ENCODE peak calls at places on chromosomes 6 and 20, in nine cellular contexts. K is A549, G is breast epithelium, C is Peyer's patch, X is tibial nerve, A is transverse colon, P is HCT116, J is heart left ventricle, I is thyroid gland. D is an unnamed sample.

GRCh38 chr6:80314531-80314930 is 208.1 kb downstream of the BCKDHB start:
- DNase-seq in K (no peak), G (no peak), C (no peak), X (no peak), A (no peak), P (no peak), J (peak; percentile 50), I (peak; percentile 25), D (no peak)

GRCh38 chr20:9100721-9101120 is 31.8 kb downstream of the PLCB4 start:
- DNase-seq in K (no peak), G (no peak), C (no peak), X (no peak), A (no peak), P (no peak), J (no peak), I (no peak), D (no peak)

GRCh38 chr6:155077331-155077730 is 82.2 kb downstream of the TIAM2 start:
- DNase-seq in K (no peak), G (no peak), C (no peak), X (no peak), A (no peak), P (no peak), J (no peak), I (no peak), D (no peak)

GRCh38 chr20:4709261-4710105 is 12.2 kb upstream of the PRND start:
- DNase-seq in K (no peak), G (no peak), C (no peak), X (no peak), A (no peak), P (no peak), J (no peak), I (no peak), D (no peak)

GRCh38 chr6:89727501-89727900 is 89.0 kb upstream of the LYRM2 start:
- DNase-seq in K (no peak), G (no peak), C (no peak), X (no peak), A (no peak), P (no peak), J (no peak), I (no peak), D (no peak)

GRCh38 chr6:105873256-105873704 is 212.9 kb upstream of the PRDM1 start:
- DNase-seq in K (no peak), G (no peak), C (no peak), X (no peak), A (no peak), P (no peak), J (no peak), I (no peak), D (no peak)

GRCh38 chr6:151254451-151255081 is 14.8 kb downstream of the AKAP12 start:
- DNase-seq in K (no peak), G (no peak), C (no peak), X (no peak), A (no peak), P (no peak), J (no peak), I (peak; percentile 82), D (no peak)

GRCh38 chr6:141562801-141563763 is 569.6 kb upstream of the GJE1 start:
- DNase-seq in K (peak; percentile 12), G (no peak), C (peak; percentile 77), X (peak; percentile 77), A (peak; percentile 49), P (peak; percentile 73), J (no peak), I (peak; percentile 69), D (no peak)

DNA sequence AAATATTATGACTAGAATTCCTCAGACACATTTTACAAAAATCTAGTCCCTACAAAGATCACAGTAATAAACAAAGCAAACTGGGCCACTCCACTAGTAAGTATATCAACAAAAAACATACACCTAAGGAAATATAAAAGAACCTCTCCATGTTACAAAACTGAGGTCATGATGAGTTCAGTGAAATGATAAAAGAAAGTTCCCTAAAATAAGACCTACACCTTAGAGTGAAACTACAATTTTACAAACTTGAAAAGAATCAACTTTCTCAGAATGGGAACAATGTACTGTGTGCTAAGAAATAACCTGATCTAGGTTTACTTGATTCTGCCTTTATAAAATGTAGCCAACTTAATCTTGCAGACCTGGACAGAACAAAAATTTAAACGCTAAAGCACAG is 2.0 kb downstream of the RALGAPA2 start:
- DNase-seq in K (no peak), G (no peak), C (no peak), X (no peak), A (no peak), P (no peak), J (no peak), I (no peak), D (no peak)
- H3K4me3 ChIP-seq in K (no peak overlapping the region), G (peak overlapping the region; percentile 86), C (peak overlapping the region; percentile 95), X (no peak overlapping the region), A (peak overlapping the region; percentile 97), P (no peak overlapping the region), J (peak overlapping the region; percentile 89), I (no peak overlapping the region), D (peak overlapping the region; percentile 97)

GRCh38 chr6:27892596-27893058 is 19.6 kb downstream of the OR2B2 start:
- DNase-seq in K (no peak), G (no peak), C (no peak), X (no peak), A (no peak), P (peak; percentile 34), J (no peak), I (no peak), D (no peak)

GRCh38 chr6:27896398-27896796 is 15.8 kb downstream of the OR2B2 start:
- DNase-seq in K (no peak), G (no peak), C (no peak), X (no peak), A (no peak), P (no peak), J (no peak), I (no peak), D (no peak)

GRCh38 chr6:27893059-27893835 is 18.9 kb downstream of the OR2B2 start:
- DNase-seq in K (peak; percentile 83), G (peak; percentile 91), C (peak; percentile 96), X (peak; percentile 41), A (peak; percentile 93), P (peak; percentile 99), J (peak; percentile 79), I (peak; percentile 92), D (peak; percentile 31)

GRCh38 chr6:27894839-27895762 is 17.1 kb downstream of the OR2B2 start:
- DNase-seq in K (peak; percentile 49), G (no peak), C (peak; percentile 78), X (peak; percentile 60), A (peak; percentile 57), P (peak; percentile 81), J (no peak), I (peak; percentile 67), D (no peak)

DNA sequence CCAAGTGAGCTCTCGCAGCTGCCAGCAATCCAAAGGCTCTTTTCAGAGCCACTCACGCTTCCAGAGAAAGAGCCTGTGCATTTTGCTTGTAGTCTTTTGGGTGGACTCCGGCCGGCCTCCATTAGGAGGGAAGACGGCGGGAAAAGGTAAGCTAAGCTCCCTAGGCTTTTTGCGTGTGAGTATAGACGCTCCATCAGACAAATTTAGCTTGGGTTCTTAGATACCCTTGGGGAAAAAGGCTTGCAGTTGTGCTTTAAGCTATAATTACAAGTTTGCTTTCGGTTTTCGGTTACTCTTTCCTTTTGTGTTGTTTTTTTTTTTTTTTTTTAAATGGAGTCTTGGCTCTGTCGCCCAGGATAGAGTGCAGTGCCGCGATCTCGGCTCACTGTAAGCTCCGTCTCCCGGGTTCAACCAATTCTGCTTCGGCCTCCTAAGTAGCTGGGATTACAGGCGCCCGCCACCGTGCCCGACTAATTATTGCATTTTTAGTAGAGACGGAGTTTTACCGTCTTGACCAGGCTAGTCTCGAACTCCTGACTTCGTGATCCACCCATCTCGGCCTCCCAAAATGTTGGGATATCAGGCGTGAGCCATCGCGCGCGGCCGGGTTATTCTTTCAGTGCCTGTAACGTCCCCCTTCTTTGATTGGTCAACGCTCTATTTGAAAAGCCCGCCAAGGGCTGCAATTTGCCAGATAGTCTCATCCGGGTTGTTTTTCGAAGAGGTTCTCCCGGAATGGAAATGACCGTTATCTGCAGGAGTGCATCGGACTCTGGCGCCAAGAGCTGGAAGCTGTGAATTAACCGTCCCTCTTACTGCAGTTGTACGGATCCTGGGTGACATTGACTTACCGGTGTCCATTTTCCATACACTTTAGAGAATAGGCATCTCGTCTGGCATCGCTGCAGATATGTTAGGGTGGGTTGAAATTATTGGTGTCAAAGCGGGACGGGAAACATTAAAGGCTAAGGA is 18.1 kb downstream of the OR2B2 start:
- DNase-seq in K (peak; percentile 56), G (peak; percentile 78), C (peak; percentile 94), X (peak; percentile 86), A (peak; percentile 90), P (peak; percentile 91), J (peak; percentile 85), I (peak; percentile 84), D (peak; percentile 41)
- TF ChIP-seq POLR2A in K (peak; percentile 13), G (no peak), C (no peak), X (no peak), A (no peak), P (peak; percentile 71), J (no peak), I (no peak), D (peak; percentile 9)

GRCh38 chr20:58112017-58112781 is 116.3 kb downstream of the ANKRD60 start:
- DNase-seq in K (peak; percentile 53), G (no peak), C (no peak), X (no peak), A (no peak), P (no peak), J (no peak), I (no peak), D (no peak)

GRCh38 chr20:58117944-58118343 is 110.5 kb downstream of the ANKRD60 start:
- DNase-seq in K (no peak), G (no peak), C (no peak), X (no peak), A (no peak), P (no peak), J (no peak), I (no peak), D (no peak)

GRCh38 chr20:58113706-58114105 is 114.7 kb downstream of the ANKRD60 start:
- DNase-seq in K (no peak), G (no peak), C (no peak), X (no peak), A (no peak), P (no peak), J (no peak), I (no peak), D (no peak)

GRCh38 chr20:58111340-58112016 is 117.0 kb downstream of the ANKRD60 start:
- DNase-seq in K (no peak), G (no peak), C (no peak), X (no peak), A (no peak), P (no peak), J (no peak), I (no peak), D (no peak)

GRCh38 chr20:58116505-58116904 is 111.9 kb downstream of the ANKRD60 start:
- DNase-seq in K (no peak), G (no peak), C (no peak), X (no peak), A (no peak), P (no peak), J (no peak), I (no peak), D (no peak)
- H3K9me3 ChIP-seq in K (peaks cover 16% of the 10 kb centered on the region), G (peaks cover 14% of the 10 kb centered on the region), C (no peaks in the 10 kb centered on the region), X (peaks cover 5% of the 10 kb centered on the region), A (peaks cover 7% of the 10 kb centered on the region), P (no peaks in the 10 kb centered on the region), J (no peaks in the 10 kb centered on the region), I (no peaks in the 10 kb centered on the region), D (no peaks in the 10 kb centered on the region)

DNA sequence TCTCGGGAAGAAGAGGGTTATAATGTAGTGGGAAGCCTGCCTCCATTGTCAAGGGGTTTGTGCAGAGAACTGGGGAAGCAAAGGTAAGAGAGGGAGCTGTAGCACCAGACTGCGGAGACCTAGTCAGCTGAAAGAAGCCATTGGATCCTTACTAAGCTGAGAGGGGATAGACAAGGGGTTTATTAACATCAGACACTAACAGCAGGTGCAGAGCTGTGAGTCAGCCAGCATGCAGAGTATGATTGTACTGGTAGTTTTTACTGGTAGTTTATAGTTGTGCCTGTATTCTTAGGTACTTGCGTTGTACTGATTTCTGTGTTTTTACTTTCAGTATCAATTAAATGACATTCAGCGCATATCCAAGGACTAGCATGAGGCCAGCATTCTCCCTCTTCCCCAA is 17.8 kb upstream of the COL19A1 start:
- DNase-seq in K (no peak), G (no peak), C (no peak), X (no peak), A (no peak), P (no peak), J (no peak), I (no peak), D (no peak)
- H3K4me3 ChIP-seq in K (no peak overlapping the region), G (no peak overlapping the region), C (no peak overlapping the region), X (no peak overlapping the region), A (no peak overlapping the region), P (no peak overlapping the region), J (no peak overlapping the region), I (no peak overlapping the region), D (no peak overlapping the region)